ENCODE peak calls at places on chromosomes 16 and 17, in five cellular contexts. L, B, E, R and A are unnamed samples.
A peak's percentile ranks its signal among the peaks of the same experiment; 100 is the strongest.

GRCh38 chr16:83532634-83533033 is 275.1 kb upstream of the HSBP1 start:
- DNase-seq in L (no peak), B (no peak), E (no peak), R (no peak), A (no peak)

GRCh38 chr16:46924402-46924801 is 40.2 kb downstream of the GPT2 start:
- DNase-seq in L (no peak), B (no peak), E (no peak), R (no peak), A (no peak)

GRCh38 chr17:33288954-33289353 is 4.1 kb downstream of the ASIC2 start:
- DNase-seq in L (no peak), B (no peak), E (no peak), R (no peak), A (no peak)

GRCh38 chr16:12132290-12132689 is 155.8 kb downstream of the SNX29 start:
- DNase-seq in L (no peak), B (no peak), E (peak; percentile 80), R (no peak), A (peak; percentile 46)

GRCh38 chr17:49739662-49740271 is 24.2 kb downstream of the FAM117A start:
- DNase-seq in L (peak; percentile 84), B (peak; percentile 44), E (peak; percentile 16), R (peak; percentile 84), A (peak; percentile 80)

GRCh38 chr17:74454197-74455024 is 12.0 kb upstream of the CD300A start:
- DNase-seq in L (peak; percentile 95), B (peak; percentile 69), E (peak; percentile 29), R (peak; percentile 91), A (peak; percentile 79)

GRCh38 chr17:76956846-76957540 is 88.8 kb downstream of the MGAT5B start:
- DNase-seq in L (no peak), B (no peak), E (no peak), R (no peak), A (no peak)

GRCh38 chr16:59566446-59566845 is 832.3 kb upstream of the GOT2 start:
- DNase-seq in L (no peak), B (no peak), E (peak; percentile 22), R (no peak), A (no peak)

GRCh38 chr17:76789235-76789788 is 51.4 kb downstream of the MFSD11 start:
- DNase-seq in L (no peak), B (no peak), E (no peak), R (no peak), A (no peak)

GRCh38 chr17:17732892-17733670 is 51.8 kb downstream of the RAI1 start:
- DNase-seq in L (no peak), B (peak; percentile 39), E (peak; percentile 81), R (peak; percentile 53), A (peak; percentile 58)

GRCh38 chr17:64661981-64662773 is at the start of gene SMURF2:
- DNase-seq in L (peak; percentile 79), B (peak; percentile 69), E (peak; percentile 61), R (peak; percentile 79), A (peak; percentile 60)

GRCh38 chr17:78486946-78487680 is 90.1 kb downstream of the DNAH17 start:
- DNase-seq in L (no peak), B (no peak), E (no peak), R (no peak), A (no peak)

GRCh38 chr16:12081048-12081404 is 104.5 kb downstream of the SNX29 start:
- DNase-seq in L (no peak), B (no peak), E (no peak), R (no peak), A (no peak)

GRCh38 chr17:27792095-27792494 is 8.2 kb downstream of the NOS2 start:
- DNase-seq in L (no peak), B (no peak), E (no peak), R (no peak), A (no peak)

GRCh38 chr17:45143767-45144198 is 4.5 kb upstream of the HEXIM1 start:
- DNase-seq in L (peak; percentile 92), B (no peak), E (peak; percentile 80), R (peak; percentile 90), A (peak; percentile 88)

GRCh38 chr17:44967026-44967906 is 837 bp downstream of the C1QL1 start:
- DNase-seq in L (no peak), B (no peak), E (no peak), R (no peak), A (no peak)

GRCh38 chr16:53080345-53081031 is 25.7 kb downstream of the CHD9 start:
- DNase-seq in L (peak; percentile 61), B (peak; percentile 91), E (peak; percentile 89), R (peak; percentile 89), A (peak; percentile 93)

GRCh38 chr16:49755291-49755611 is 100.7 kb downstream of the ZNF423 start:
- DNase-seq in L (no peak), B (no peak), E (peak; percentile 12), R (no peak), A (peak; percentile 58)

GRCh38 chr17:5686246-5686645 is 101.9 kb upstream of the NLRP1 start:
- DNase-seq in L (no peak), B (no peak), E (no peak), R (no peak), A (no peak)

DNA sequence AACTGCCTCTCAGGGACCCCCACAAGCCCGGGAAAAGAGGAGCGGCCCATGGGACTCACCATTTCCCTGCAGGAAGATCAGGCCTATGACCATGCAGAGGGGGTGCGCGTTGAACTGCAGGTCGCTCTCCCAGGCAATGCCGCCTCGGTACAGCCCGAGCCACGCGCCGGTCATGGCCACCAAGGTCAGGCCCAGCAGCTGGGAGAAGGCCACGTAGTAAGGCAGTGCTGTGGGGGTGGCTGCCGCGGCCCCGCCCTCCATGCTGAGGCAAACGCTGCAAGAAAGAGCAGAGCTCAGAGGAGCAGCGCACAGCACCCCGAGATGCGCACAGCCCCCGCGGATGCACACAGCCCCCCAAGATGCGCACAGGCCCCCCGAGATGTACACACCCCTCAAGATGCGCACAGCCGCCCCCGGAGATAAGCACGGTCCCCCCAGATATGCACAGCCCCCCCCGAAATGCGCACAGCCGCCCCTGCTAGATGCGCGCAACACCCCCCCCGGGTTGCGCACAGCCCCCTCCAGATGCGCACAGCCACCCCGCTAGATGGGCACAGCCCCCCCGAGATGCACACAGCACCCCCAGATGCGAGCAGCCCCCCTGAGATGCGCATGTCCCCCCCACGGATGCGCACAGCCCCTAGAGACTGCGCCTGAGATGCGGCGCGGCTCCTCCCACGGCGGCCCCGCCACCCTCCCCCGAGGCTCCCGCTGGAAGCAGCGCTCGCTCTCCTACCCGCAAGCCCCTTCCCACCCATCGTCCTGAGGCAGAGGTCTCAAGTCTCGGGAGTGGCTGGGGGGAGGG is 8.6 kb downstream of the CYB561 start:
- DNase-seq in L (no peak), B (no peak), E (no peak), R (peak; percentile 86), A (no peak)
- H3K4me3 ChIP-seq in L (no peak overlapping the region), B (no peak overlapping the region), E (no peak overlapping the region), R (no peak overlapping the region), A (no peak overlapping the region)

GRCh38 chr16:67669499-67670101 is 3.0 kb downstream of the C16orf86 start:
- DNase-seq in L (no peak), B (no peak), E (no peak), R (no peak), A (no peak)

GRCh38 chr16:67667817-67668494 is 1.3 kb downstream of the C16orf86 start:
- DNase-seq in L (peak; percentile 82), B (peak; percentile 81), E (peak; percentile 89), R (peak; percentile 94), A (peak; percentile 94)

GRCh38 chr16:67667434-67667816 is 811 bp downstream of the C16orf86 start:
- DNase-seq in L (no peak), B (no peak), E (no peak), R (no peak), A (no peak)

GRCh38 chr16:67666538-67667433 is at the start of the genes C16orf86 and ENKD1:
- DNase-seq in L (peak; percentile 89), B (peak; percentile 33), E (peak; percentile 41), R (peak; percentile 82), A (peak; percentile 74)

DNA sequence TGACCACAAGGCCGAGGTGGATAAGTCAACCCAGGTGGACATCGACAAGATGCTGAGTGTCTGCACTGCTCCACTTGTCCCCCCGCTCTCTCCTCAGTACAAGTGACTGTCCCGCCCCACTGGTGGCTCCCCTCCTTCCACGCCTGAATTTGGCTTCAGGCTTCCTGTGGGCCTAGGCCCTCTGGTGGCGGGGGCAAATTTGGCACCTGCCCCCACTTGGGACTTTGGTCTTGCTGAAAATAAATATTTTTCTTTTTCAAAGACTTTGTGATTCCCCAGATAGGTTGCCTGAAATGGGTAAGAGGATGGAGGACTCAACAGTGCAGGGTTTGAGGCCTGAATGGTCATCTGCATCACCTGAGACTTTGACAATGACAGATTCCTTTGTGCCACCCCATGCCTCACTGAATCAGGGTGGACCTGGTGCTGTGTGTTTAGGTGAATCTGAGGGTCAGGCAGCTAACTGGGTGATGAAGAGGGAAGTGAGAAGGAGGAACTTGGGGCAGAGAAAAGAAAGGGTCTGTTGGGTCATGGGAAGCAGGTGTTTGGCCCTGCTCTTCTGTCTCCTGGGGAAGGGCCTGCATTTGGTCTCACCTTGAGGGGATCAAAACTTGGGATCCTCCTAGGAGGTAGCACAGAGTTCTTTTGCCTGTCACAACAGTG is 2.0 kb downstream of the C16orf86 start:
- DNase-seq in L (no peak), B (no peak), E (no peak), R (no peak), A (no peak)
- TF ChIP-seq CTCF in L (no peak), B (peak; percentile 28), E (no peak), R (no peak), A (peak; percentile 8)

GRCh38 chr16:27367463-27368357 is 34.3 kb upstream of the IL21R start:
- DNase-seq in L (peak; percentile 83), B (peak; percentile 68), E (peak; percentile 63), R (peak; percentile 72), A (peak; percentile 79)
- H3K4me3 ChIP-seq in L (peak overlapping the region; percentile 51), B (no peak overlapping the region), E (no peak overlapping the region), R (peak overlapping the region; percentile 1), A (peak overlapping the region; percentile 17)

DNA sequence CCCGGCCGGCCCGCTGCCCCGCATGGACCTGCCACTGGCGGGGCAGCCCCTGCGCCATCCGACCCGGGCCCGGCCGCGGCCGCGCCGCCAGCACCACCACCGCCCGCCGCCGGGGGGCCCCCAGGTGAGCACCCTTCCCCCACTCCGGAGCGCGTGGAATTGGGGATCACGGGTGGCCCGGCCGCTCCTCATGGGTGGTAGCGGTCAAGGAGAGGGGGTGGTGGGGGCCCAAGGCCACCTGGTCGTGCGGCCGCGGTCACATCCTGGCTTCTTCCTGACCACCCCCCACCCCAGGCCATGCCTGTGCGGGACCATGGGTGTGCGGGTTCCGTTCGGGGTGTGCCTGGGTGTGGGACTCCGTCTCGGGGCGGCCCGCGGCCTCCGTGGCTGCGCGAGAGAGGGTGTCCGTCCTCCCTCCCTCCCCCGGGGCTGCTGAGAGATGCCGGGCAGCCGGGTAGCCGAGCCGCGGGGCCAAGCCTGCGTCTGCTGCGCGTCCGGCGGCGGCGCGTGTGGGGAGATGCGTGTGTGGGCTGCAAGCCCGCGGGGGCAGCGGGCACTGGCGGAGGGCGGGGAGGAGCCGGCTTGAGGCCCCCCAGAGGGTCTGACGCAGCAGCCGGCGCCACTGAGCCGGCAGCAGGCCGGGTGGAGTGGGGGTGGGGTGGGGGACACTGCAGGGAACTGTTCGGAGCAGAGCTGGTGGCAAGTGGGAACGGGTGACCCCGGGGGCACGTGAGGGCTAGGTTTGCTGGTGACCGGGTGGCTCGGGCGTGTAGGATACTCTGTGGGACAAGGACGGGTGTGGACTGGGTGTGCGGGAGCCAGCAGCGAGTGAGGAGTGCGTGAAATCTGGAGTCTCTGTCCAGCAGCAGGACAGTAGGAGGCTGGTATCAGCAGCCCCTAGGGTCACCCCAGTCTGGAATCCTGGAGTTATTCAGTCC is 6.7 kb downstream of the ACD start:
- DNase-seq in L (no peak), B (no peak), E (no peak), R (no peak), A (no peak)
- TF ChIP-seq CTCF in L (no peak), B (peak; percentile 33), E (peak; percentile 22), R (no peak), A (no peak)